ENCODE peak calls at places on chromosomes 12 and 14, in five cellular contexts. F, E, D, M and L are unnamed samples.

GRCh38 chr12:94689002-94689645 is 38.8 kb upstream of the TMCC3 start:
- DNase-seq in M (no peak), D (peak; percentile 13), F (no peak), E (no peak), L (no peak)

GRCh38 chr12:91744613-91745012 is 401.0 kb downstream of the BTG1 start:
- DNase-seq in M (no peak), E (no peak), D (no peak), F (no peak), L (no peak)

GRCh38 chr14:91906374-91906773 is 39.0 kb upstream of the TC2N start:
- DNase-seq in D (no peak), F (no peak), E (no peak), M (no peak), L (no peak)

GRCh38 chr14:50333010-50333409 is 20.9 kb downstream of the DMAC2L start:
- DNase-seq in F (peak; percentile 70), M (no peak), E (no peak), D (no peak), L (peak; percentile 20)

GRCh38 chr12:55760663-55761062 is 17.7 kb downstream of the GDF11 start:
- DNase-seq in M (no peak), F (no peak), D (no peak), E (no peak), L (no peak)

GRCh38 chr12:110533607-110534006 is 31.5 kb downstream of the RAD9B start:
- DNase-seq in M (no peak), D (peak; percentile 20), F (peak; percentile 87), E (no peak), L (peak; percentile 17)

GRCh38 chr14:89977668-89978067 is 21.9 kb downstream of the TDP1 start:
- DNase-seq in F (no peak), D (no peak), E (no peak), M (no peak), L (no peak)

GRCh38 chr12:57899010-57899662 is 42.2 kb upstream of the ATP23 start:
- DNase-seq in M (peak; percentile 94), F (peak; percentile 70), E (peak; percentile 86), D (no peak), L (no peak)

GRCh38 chr14:69708586-69709169 is 58.3 kb upstream of the SRSF5 start:
- DNase-seq in M (no peak), E (peak; percentile 71), D (no peak), F (peak; percentile 46), L (peak; percentile 74)

GRCh38 chr14:56657604-56658003 is 78.0 kb downstream of the TMEM260 start:
- DNase-seq in D (no peak), M (no peak), E (no peak), F (no peak), L (peak; percentile 10)

GRCh38 chr12:107748472-107748871 is 12.5 kb downstream of the PRDM4 start:
- DNase-seq in E (no peak), D (no peak), F (peak; percentile 91), M (no peak), L (no peak)

GRCh38 chr12:96248532-96248931 is 54.4 kb downstream of the ELK3 start:
- DNase-seq in E (no peak), M (no peak), D (no peak), F (no peak), L (no peak)

GRCh38 chr12:95083938-95084337 is 10.5 kb upstream of the NR2C1 start:
- DNase-seq in F (no peak), M (no peak), D (peak; percentile 30), E (no peak), L (peak; percentile 30)

GRCh38 chr12:52083638-52083996 is 4.1 kb downstream of the SMIM41 start:
- DNase-seq in F (no peak), M (no peak), D (no peak), E (no peak), L (no peak)

GRCh38 chr12:70831538-70831937 is 89.0 kb downstream of the PTPRR start:
- DNase-seq in D (peak; percentile 41), F (peak; percentile 86), M (peak; percentile 84), E (no peak), L (no peak)

GRCh38 chr14:38210168-38210567 is 2.5 kb downstream of the SSTR1 start:
- DNase-seq in E (no peak), F (peak; percentile 71), D (peak; percentile 16), M (no peak), L (peak; percentile 50)

GRCh38 chr12:51442324-51442723 is 17.7 kb downstream of the SLC4A8 start:
- DNase-seq in D (peak; percentile 49), F (no peak), E (no peak), M (no peak), L (no peak)

GRCh38 chr14:68244272-68244975 is 424.8 kb downstream of the RAD51B start:
- DNase-seq in D (no peak), M (no peak), E (no peak), F (no peak), L (no peak)

GRCh38 chr14:60266021-60266937 is 17.3 kb downstream of the PPM1A start:
- DNase-seq in E (peak; percentile 48), F (peak; percentile 82), D (no peak), M (no peak), L (peak; percentile 74)

GRCh38 chr12:65574867-65575266 is 249.4 kb upstream of the HMGA2 start:
- DNase-seq in F (no peak), E (no peak), M (no peak), D (no peak), L (no peak)

GRCh38 chr14:69797573-69798338 is 715 bp upstream of the SLC10A1 start:
- DNase-seq in M (no peak), F (no peak), D (no peak), E (no peak), L (no peak)

GRCh38 chr12:92070864-92071445 is 74.7 kb downstream of the BTG1 start:
- DNase-seq in D (peak; percentile 71), E (no peak), M (no peak), F (no peak), L (no peak)

GRCh38 chr12:30694971-30695326 is 720 bp downstream of the IPO8 start:
- DNase-seq in F (peak; percentile 47), E (peak; percentile 26), D (peak; percentile 60), M (peak; percentile 35), L (peak; percentile 63)

GRCh38 chr12:106897082-106897481 is 58.6 kb upstream of the TMEM263 start:
- DNase-seq in E (no peak), F (peak; percentile 50), D (no peak), M (no peak), L (no peak)

GRCh38 chr12:71642264-71642663 is 21.4 kb downstream of the ZFC3H1 start:
- DNase-seq in E (no peak), D (no peak), M (peak; percentile 11), F (no peak), L (no peak)

DNA sequence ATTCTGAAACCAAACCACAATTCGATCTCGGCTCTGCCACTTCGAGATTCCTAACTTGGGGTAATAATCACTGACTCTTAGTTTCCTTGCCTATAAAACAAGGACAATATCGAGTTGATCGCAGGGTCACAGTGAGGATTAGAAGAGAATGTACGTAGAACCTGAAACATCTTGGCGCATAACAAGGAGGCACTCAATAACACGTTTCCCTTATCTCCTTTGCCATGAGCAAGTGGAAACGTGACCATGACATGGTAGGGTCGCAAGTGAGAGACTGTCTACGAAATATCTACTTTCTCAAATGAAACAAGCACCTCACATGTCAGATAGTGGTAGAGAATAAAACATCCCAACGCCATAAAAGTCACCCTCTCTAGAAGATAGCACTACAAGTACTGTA is 2.3 kb downstream of the DICER1 start:
- DNase-seq in M (no peak), F (no peak), E (no peak), D (no peak), L (no peak)
- H3K4me1 ChIP-seq in M (no peaks in the 10 kb centered on the region), F (peaks cover 36% of the 10 kb centered on the region), E (peaks cover 57% of the 10 kb centered on the region), D (peaks cover 20% of the 10 kb centered on the region), L (peaks cover 32% of the 10 kb centered on the region)

DNA sequence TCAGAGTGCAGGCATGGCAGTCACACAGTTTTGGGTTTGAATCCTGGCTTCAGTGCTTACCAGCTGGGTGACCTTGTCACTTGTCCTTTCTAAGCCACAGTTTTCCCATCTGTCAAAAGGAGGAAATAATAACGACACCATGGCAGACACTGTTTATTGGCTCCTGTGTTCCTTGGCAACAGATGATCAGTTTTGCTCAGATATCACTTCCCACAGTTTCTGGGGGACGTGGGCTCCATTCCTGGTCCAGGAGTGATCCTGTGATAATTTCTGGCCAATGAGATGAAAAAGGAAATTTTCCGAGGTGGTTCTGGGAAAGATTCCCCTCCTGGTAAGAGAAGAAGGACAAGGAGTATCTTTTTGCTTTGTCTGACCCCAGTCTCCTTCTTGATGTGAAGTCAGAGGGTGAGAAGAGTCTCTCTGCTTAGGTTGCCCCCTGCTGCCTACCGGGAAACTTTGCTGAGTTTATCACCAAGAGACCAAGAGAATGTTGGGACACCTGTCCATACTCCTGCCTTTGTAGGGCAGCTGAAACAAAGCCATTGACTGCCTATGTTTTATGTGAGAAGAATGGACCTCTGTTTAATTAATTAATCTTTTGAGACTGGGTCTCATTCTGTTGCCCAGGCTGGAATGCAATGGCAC is 178.9 kb upstream of the NRXN3 start:
- DNase-seq in D (no peak), E (peak; percentile 2), M (no peak), F (no peak), L (peak; percentile 57)
- TF ChIP-seq CTCF in D (peak; percentile 6), E (peak; percentile 41), M (no peak), F (no peak), L (peak; percentile 66)

GRCh38 chr14:98877065-98877464 is 394.9 kb downstream of the BCL11B start:
- DNase-seq in D (no peak), M (no peak), E (no peak), F (no peak), L (no peak)

GRCh38 chr14:98878278-98878677 is 393.7 kb downstream of the BCL11B start:
- DNase-seq in M (no peak), D (no peak), F (no peak), E (no peak), L (no peak)
- H3K9me2 ChIP-seq in M (no peaks in the 10 kb centered on the region), D (no peaks in the 10 kb centered on the region), F (no peaks in the 10 kb centered on the region), E (no peaks in the 10 kb centered on the region), L (peaks cover 10% of the 10 kb centered on the region)

GRCh38 chr12:122848471-122849351 is 13.5 kb downstream of the HIP1R start:
- DNase-seq in M (no peak), E (no peak), D (no peak), F (no peak), L (no peak)
- H3K4me1 ChIP-seq in M (no peaks in the 10 kb centered on the region), E (peaks cover 9% of the 10 kb centered on the region), D (no peaks in the 10 kb centered on the region), F (peaks cover 15% of the 10 kb centered on the region), L (no peaks in the 10 kb centered on the region)

GRCh38 chr12:54372113-54372806 is 8.0 kb upstream of the GPR84 start:
- DNase-seq in M (no peak), E (no peak), F (no peak), D (no peak), L (no peak)

GRCh38 chr12:54371328-54372112 is 7.2 kb upstream of the GPR84 start:
- DNase-seq in F (no peak), D (no peak), E (no peak), M (no peak), L (no peak)

GRCh38 chr12:54369597-54370217 is 5.4 kb upstream of the GPR84 start:
- DNase-seq in E (no peak), D (no peak), F (no peak), M (no peak), L (no peak)

GRCh38 chr12:54368709-54369596 is 4.7 kb upstream of the GPR84 start:
- DNase-seq in E (peak; percentile 90), M (peak; percentile 82), D (peak; percentile 95), F (peak; percentile 91), L (peak; percentile 91)

GRCh38 chr12:54370218-54370730 is 6.0 kb upstream of the GPR84 start:
- DNase-seq in D (peak; percentile 90), M (no peak), E (no peak), F (peak; percentile 86), L (peak; percentile 93)
- TF ChIP-seq CTCF in D (peak; percentile 83), M (peak; percentile 44), E (no peak), F (peak; percentile 80), L (peak; percentile 67)